ENCODE peak calls at places on chromosomes 12 and 14, in eight cellular contexts. U is cardiac fibroblast; F is NCI-H460; R is GM04504; C is endothelial cell of umbilical vein; S is GM04503; P is stimulated activated naive CD8-positive, alpha-beta T cell treated with anti-CD3 and anti-CD28 coated beads, Interleukin-15, amount 100 ng/mL, for 72 hours; N is mesenchymal stem cell. G is an unnamed sample.
A peak's percentile ranks its signal among the peaks of the same experiment; 100 is the strongest.

GRCh38 chr12:4011597-4011996 is 138.4 kb upstream of the PARP11 start:
- DNase-seq in U (no peak), F (no peak), R (no peak), C (no peak), S (no peak), P (no peak), N (no peak), G (peak; percentile 61)

GRCh38 chr12:30850684-30851083 is 75.9 kb upstream of the TSPAN11 start:
- DNase-seq in U (no peak), F (no peak), R (no peak), C (no peak), S (no peak), P (no peak), N (no peak), G (no peak)

GRCh38 chr12:89648211-89648930 is 60.3 kb downstream of the ATP2B1 start:
- DNase-seq in U (peak; percentile 60), F (no peak), R (no peak), C (no peak), S (no peak), P (no peak), N (peak; percentile 72), G (peak; percentile 97)

GRCh38 chr12:131368073-131369071 is 342.5 kb upstream of the SFSWAP start:
- DNase-seq in U (no peak), F (no peak), R (no peak), C (no peak), S (no peak), P (no peak), N (no peak), G (no peak)

GRCh38 chr12:7060353-7060954 is at the start of gene C1S:
- DNase-seq in U (peak; percentile 99), F (peak; percentile 81), R (peak; percentile 98), C (peak; percentile 51), S (peak; percentile 97), P (no peak), N (peak; percentile 99), G (peak; percentile 98)

GRCh38 chr14:75418779-75419768 is 8.7 kb upstream of the JDP2 start:
- DNase-seq in U (no peak), F (no peak), R (no peak), C (no peak), S (no peak), P (peak; percentile 81), N (no peak), G (peak; percentile 48)

GRCh38 chr12:69054343-69055056 is 121.5 kb upstream of the CPM start:
- DNase-seq in U (no peak), F (no peak), R (no peak), C (no peak), S (no peak), P (no peak), N (no peak), G (no peak)

GRCh38 chr14:61621444-61621843 is 73.9 kb upstream of the HIF1A start:
- DNase-seq in U (no peak), F (no peak), R (no peak), C (no peak), S (no peak), P (peak; percentile 44), N (no peak), G (no peak)

GRCh38 chr14:57087841-57088240 is 180.9 kb downstream of the EXOC5 start:
- DNase-seq in U (no peak), F (no peak), R (no peak), C (no peak), S (no peak), P (no peak), N (no peak), G (no peak)